ENCODE peak calls at places on chromosomes 16 and 17, in six cellular contexts. X, P, O, M, D and L are unnamed samples.

GRCh38 chr17:46851029-46851741 is at the start of gene WNT9B:
- DNase-seq in D (no peak), X (no peak), P (no peak), M (no peak), O (peak; percentile 86), L (no peak)

GRCh38 chr16:81608515-81609209 is 164.1 kb downstream of the CMIP start:
- DNase-seq in O (no peak), D (peak; percentile 83), X (no peak), M (peak; percentile 65), P (no peak), L (peak; percentile 79)

GRCh38 chr16:8375208-8375607 is 215.1 kb downstream of the TMEM114 start:
- DNase-seq in P (no peak), M (no peak), D (no peak), X (no peak), O (no peak), L (no peak)

GRCh38 chr17:52790359-52790955 is 631.9 kb upstream of the CA10 start:
- DNase-seq in P (no peak), D (no peak), O (peak; percentile 13), M (no peak), X (no peak), L (no peak)

GRCh38 chr17:298791-299450 is 53.7 kb downstream of the RPH3AL start:
- DNase-seq in O (no peak), P (no peak), X (no peak), M (no peak), D (no peak), L (no peak)

GRCh38 chr16:66585477-66586239 is 6.4 kb downstream of the CMTM2 start:
- DNase-seq in P (no peak), O (no peak), D (no peak), M (no peak), X (no peak), L (no peak)

GRCh38 chr17:38444151-38444550 is 15.9 kb downstream of the ARHGAP23 start:
- DNase-seq in X (no peak), P (no peak), M (peak; percentile 63), O (peak; percentile 70), D (peak; percentile 41), L (peak; percentile 68)

GRCh38 chr17:50175035-50175788 is 9.4 kb downstream of the SGCA start:
- DNase-seq in M (peak; percentile 56), O (no peak), X (no peak), P (no peak), D (no peak), L (no peak)

GRCh38 chr16:70634861-70635260 is 11.5 kb upstream of the IL34 start:
- DNase-seq in O (no peak), D (no peak), M (peak; percentile 63), X (no peak), P (no peak), L (no peak)

GRCh38 chr17:38727661-38728220 is 2.4 kb upstream of the CISD3 start:
- DNase-seq in P (no peak), O (no peak), X (no peak), D (no peak), M (no peak), L (no peak)

GRCh38 chr16:53549970-53550406 is 47.0 kb upstream of the AKTIP start:
- DNase-seq in P (peak; percentile 27), M (peak; percentile 82), D (peak; percentile 31), X (peak; percentile 64), O (peak; percentile 82), L (peak; percentile 82)

GRCh38 chr17:44004761-44005526 is 522 bp downstream of the NAGS start:
- DNase-seq in D (peak; percentile 64), X (no peak), O (peak; percentile 36), M (no peak), P (no peak), L (no peak)

GRCh38 chr17:15920758-15921239 is 24.1 kb upstream of the ADORA2B start:
- DNase-seq in M (peak; percentile 97), X (no peak), O (peak; percentile 30), P (no peak), D (peak; percentile 99), L (peak; percentile 98)

GRCh38 chr17:82172461-82173160 is 40.0 kb downstream of the CCDC57 start:
- DNase-seq in D (no peak), X (no peak), M (no peak), P (no peak), O (peak; percentile 11), L (no peak)
- H3K36me3 ChIP-seq in D (peaks cover 20% of the 10 kb centered on the region), X (peaks cover 16% of the 10 kb centered on the region), M (peaks cover 27% of the 10 kb centered on the region), P (peaks cover 8% of the 10 kb centered on the region), O (no peaks in the 10 kb centered on the region), L (peaks cover 52% of the 10 kb centered on the region)

DNA sequence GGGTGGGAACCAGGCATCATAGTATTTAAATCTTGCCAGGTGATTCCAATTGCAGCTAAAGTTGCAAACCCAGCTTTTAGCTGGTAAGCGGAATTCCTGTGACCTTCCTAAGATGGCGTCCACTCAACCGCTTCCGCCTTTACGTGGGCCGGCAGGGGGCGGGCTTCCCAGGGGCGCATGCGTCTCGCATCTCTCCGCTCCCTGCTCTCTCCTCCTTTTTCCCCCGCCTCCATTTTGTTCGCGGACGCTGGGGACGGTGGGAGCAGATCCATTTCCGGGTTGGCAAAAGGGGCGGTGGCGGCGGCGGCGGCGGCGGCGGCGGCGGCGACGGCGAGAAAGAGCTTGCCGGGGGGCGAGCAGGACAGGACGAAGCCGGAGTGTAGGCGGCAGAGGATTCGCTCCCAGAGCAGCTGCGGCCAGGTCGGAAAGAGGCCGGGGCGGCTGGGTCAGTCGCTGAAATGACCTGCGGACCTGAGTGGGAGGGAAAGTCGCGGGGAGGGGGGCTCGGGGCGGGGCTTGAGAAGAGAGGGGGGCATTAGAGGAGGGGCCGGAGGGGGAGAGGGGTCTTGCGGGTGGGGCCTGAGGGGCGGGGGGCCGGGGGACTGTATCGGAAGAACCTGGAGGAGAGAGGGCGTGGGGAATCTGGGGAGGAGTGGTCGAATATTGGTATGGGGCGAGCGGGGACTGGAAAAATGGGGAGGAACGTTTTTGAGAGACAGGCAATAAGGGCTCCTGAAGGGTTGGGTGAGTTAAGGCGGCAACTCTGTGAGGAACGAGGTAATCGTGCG is at the start of gene WIPF2:
- DNase-seq in P (peak; percentile 91), D (peak; percentile 94), X (peak; percentile 98), M (peak; percentile 94), O (peak; percentile 99), L (peak; percentile 97)
- H4K8ac ChIP-seq in P (peak within 1 kb of the TSS; percentile 86), D (peak within 1 kb of the TSS; percentile 98), X (no peak within 1 kb of the TSS), M (peak within 1 kb of the TSS; percentile 90), O (peak within 1 kb of the TSS; percentile 91), L (peak within 1 kb of the TSS; percentile 91)

DNA sequence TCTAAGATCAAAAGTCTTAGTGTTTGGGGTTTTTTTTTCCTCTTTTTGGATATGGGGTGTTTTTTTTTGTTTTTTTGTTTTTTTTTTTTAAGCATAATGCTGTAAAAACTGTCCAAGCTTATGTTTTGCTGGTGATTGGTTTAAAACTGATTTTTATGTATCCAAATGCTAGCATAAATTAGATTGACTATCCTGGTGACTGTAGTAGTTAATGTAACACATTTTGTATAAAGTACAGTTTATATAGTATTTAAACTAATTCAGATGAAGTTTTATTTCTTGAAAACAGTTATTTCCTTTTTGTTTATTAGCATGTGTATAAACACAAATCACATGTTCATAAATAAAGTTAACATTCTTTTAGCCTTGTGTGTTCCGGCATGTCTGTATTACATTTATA is 10.9 kb downstream of the RBBP6 start:
- DNase-seq in D (no peak), X (no peak), M (no peak), P (no peak), O (no peak), L (no peak)
- H3K36me3 ChIP-seq in D (peaks cover 3% of the 10 kb centered on the region), X (peaks cover 3% of the 10 kb centered on the region), M (peaks cover 13% of the 10 kb centered on the region), P (peaks cover 29% of the 10 kb centered on the region), O (no peaks in the 10 kb centered on the region), L (peaks cover 87% of the 10 kb centered on the region)

GRCh38 chr17:75475144-75475835 is 18.9 kb downstream of the TMEM94 start:
- DNase-seq in D (no peak), X (no peak), P (no peak), O (no peak), M (peak; percentile 38), L (no peak)

GRCh38 chr17:75475851-75476250 is 19.4 kb downstream of the TMEM94 start:
- DNase-seq in P (no peak), M (peak; percentile 18), O (no peak), D (no peak), X (no peak), L (no peak)

GRCh38 chr17:75473246-75473645 is 16.8 kb downstream of the TMEM94 start:
- DNase-seq in P (no peak), O (no peak), M (no peak), X (no peak), D (no peak), L (no peak)

GRCh38 chr17:75476274-75476673 is 19.8 kb downstream of the TMEM94 start:
- DNase-seq in D (no peak), O (no peak), P (no peak), X (no peak), M (peak; percentile 39), L (peak; percentile 36)

DNA sequence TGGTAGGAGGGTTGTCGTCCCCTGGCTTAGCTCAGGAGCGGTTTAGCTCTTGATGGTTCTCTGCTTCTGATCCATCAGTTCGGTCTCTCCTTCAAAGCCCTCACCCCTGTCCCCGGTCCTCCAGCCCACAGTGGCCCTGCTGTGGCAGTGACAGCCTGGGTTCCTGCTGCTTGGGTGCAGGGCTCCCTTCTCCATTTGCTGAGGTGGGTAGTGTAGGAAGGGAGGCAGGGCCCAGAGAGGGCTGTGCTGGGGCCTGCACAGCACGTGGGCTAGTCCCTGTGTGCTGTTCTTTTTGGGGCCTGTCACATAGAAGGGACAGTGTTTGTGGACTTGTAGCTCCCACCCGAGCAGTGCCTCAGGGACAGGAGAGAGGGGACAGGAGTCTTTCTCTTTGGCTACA is 18.3 kb downstream of the TMEM94 start:
- DNase-seq in O (no peak), P (no peak), X (no peak), D (no peak), M (no peak), L (no peak)
- H4K8ac ChIP-seq in O (no peak overlapping the region), P (peak overlapping the region; percentile 18), X (no peak overlapping the region), D (no peak overlapping the region), M (no peak overlapping the region), L (peak overlapping the region; percentile 47)

GRCh38 chr17:7588553-7589203 is 1.2 kb downstream of the SOX15 start:
- DNase-seq in M (no peak), X (no peak), O (no peak), P (no peak), D (no peak), L (no peak)
- H3K36me3 ChIP-seq in M (peaks cover 40% of the 10 kb centered on the region), X (peaks cover 44% of the 10 kb centered on the region), O (peaks cover 1% of the 10 kb centered on the region), P (peaks cover 19% of the 10 kb centered on the region), D (peaks cover 47% of the 10 kb centered on the region), L (peaks cover 49% of the 10 kb centered on the region)

GRCh38 chr17:17836250-17836817 is 452 bp downstream of the SREBF1 start:
- DNase-seq in P (peak; percentile 89), M (peak; percentile 92), D (peak; percentile 97), O (peak; percentile 98), X (peak; percentile 97), L (peak; percentile 95)

GRCh38 chr17:17837966-17838962 is 1.5 kb upstream of the SREBF1 start:
- DNase-seq in P (no peak), O (peak; percentile 96), M (peak; percentile 24), D (peak; percentile 57), X (no peak), L (peak; percentile 81)

GRCh38 chr17:17835415-17836249 is 1.2 kb downstream of the SREBF1 start:
- DNase-seq in X (no peak), O (no peak), M (no peak), P (no peak), D (peak; percentile 28), L (no peak)

GRCh38 chr17:17836818-17837379 is at the start of gene SREBF1:
- DNase-seq in O (peak; percentile 74), D (peak; percentile 11), M (peak; percentile 37), X (peak; percentile 80), P (peak; percentile 59), L (peak; percentile 79)

DNA sequence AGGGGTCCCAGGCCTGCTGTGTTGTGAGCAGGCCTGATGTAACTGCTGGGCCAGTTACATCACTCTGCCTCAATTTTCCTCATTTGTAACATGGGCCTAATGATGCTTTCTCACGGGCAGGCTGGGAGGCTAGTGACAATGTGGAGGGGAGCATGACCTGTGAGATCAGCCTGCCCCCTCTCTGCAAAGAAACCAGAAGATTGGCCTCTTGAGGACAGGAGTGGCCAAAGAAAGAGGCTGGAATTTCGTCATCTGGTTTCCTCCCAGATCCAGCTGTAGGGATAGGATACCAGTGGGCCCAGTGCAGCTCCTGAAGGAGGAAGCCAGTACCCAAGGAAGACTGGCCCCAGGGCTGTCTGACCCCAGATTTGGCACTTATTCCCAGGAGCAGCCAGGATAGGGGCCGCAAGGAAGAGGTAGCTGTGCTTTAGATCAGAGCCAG is 615 bp upstream of the SREBF1 start:
- DNase-seq in X (no peak), O (peak; percentile 96), M (peak; percentile 81), P (no peak), D (peak; percentile 46), L (peak; percentile 97)
- H4K8ac ChIP-seq in X (no peak overlapping the region), O (peak overlapping the region; percentile 58), M (peak overlapping the region; percentile 52), P (peak overlapping the region; percentile 95), D (peak overlapping the region; percentile 67), L (peak overlapping the region; percentile 95)